ENCODE peak calls at places on chromosomes 13 and 19, in five cellular contexts. One of them, this sample, is unnamed.

GRCh38 chr19:48609571-48610108 is 3.1 kb downstream of the SPACA4 start:
- DNase-seq in fibroblast of lung: no peak
- DNase-seq in MV-4-11: no peak
- DNase-seq in Kasumi-1: no peak
- DNase-seq in activated naive CD8-positive, alpha-beta T cell treated with anti-CD3 and anti-CD28 coated beads for 36 hours: no peak
- DNase-seq in this sample: no peak

GRCh38 chr19:55467236-55468053 is 2.9 kb upstream of the C19orf85 start:
- DNase-seq in fibroblast of lung: peak
- DNase-seq in MV-4-11: peak
- DNase-seq in Kasumi-1: peak
- DNase-seq in activated naive CD8-positive, alpha-beta T cell treated with anti-CD3 and anti-CD28 coated beads for 36 hours: peak
- DNase-seq in this sample: peak

GRCh38 chr19:12838182-12838890 is at the start of gene MAST1:
- DNase-seq in fibroblast of lung: no peak
- DNase-seq in MV-4-11: peak
- DNase-seq in Kasumi-1: peak
- DNase-seq in activated naive CD8-positive, alpha-beta T cell treated with anti-CD3 and anti-CD28 coated beads for 36 hours: peak
- DNase-seq in this sample: peak

GRCh38 chr13:37175996-37176395 is 70.5 kb upstream of the CSNK1A1L start:
- DNase-seq in fibroblast of lung: peak
- DNase-seq in MV-4-11: no peak
- DNase-seq in Kasumi-1: no peak
- DNase-seq in activated naive CD8-positive, alpha-beta T cell treated with anti-CD3 and anti-CD28 coated beads for 36 hours: no peak
- DNase-seq in this sample: no peak

GRCh38 chr13:65505941-65506340 is 1724.2 kb downstream of the PCDH9 start:
- DNase-seq in fibroblast of lung: no peak
- DNase-seq in MV-4-11: no peak
- DNase-seq in Kasumi-1: no peak
- DNase-seq in activated naive CD8-positive, alpha-beta T cell treated with anti-CD3 and anti-CD28 coated beads for 36 hours: no peak
- DNase-seq in this sample: no peak

GRCh38 chr13:108060111-108060510 is 155.2 kb downstream of the LIG4 start:
- DNase-seq in fibroblast of lung: no peak
- DNase-seq in MV-4-11: no peak
- DNase-seq in Kasumi-1: no peak
- DNase-seq in activated naive CD8-positive, alpha-beta T cell treated with anti-CD3 and anti-CD28 coated beads for 36 hours: no peak
- DNase-seq in this sample: no peak

GRCh38 chr13:87777395-87777794 is 106.2 kb downstream of the SLITRK5 start:
- DNase-seq in fibroblast of lung: peak
- DNase-seq in MV-4-11: no peak
- DNase-seq in Kasumi-1: no peak
- DNase-seq in activated naive CD8-positive, alpha-beta T cell treated with anti-CD3 and anti-CD28 coated beads for 36 hours: no peak
- DNase-seq in this sample: peak

GRCh38 chr13:23956106-23956505 is 58.8 kb upstream of the C1QTNF9B start:
- DNase-seq in fibroblast of lung: peak
- DNase-seq in MV-4-11: no peak
- DNase-seq in Kasumi-1: no peak
- DNase-seq in activated naive CD8-positive, alpha-beta T cell treated with anti-CD3 and anti-CD28 coated beads for 36 hours: peak
- DNase-seq in this sample: no peak

GRCh38 chr13:106570354-106570822 is 2.5 kb upstream of the ARGLU1 start:
- DNase-seq in fibroblast of lung: peak
- DNase-seq in MV-4-11: no peak
- DNase-seq in Kasumi-1: no peak
- DNase-seq in activated naive CD8-positive, alpha-beta T cell treated with anti-CD3 and anti-CD28 coated beads for 36 hours: no peak
- DNase-seq in this sample: no peak

GRCh38 chr19:39093761-39094160 is 9.6 kb downstream of the ACP7 start:
- DNase-seq in fibroblast of lung: peak
- DNase-seq in MV-4-11: peak
- DNase-seq in Kasumi-1: no peak
- DNase-seq in activated naive CD8-positive, alpha-beta T cell treated with anti-CD3 and anti-CD28 coated beads for 36 hours: no peak
- DNase-seq in this sample: no peak

GRCh38 chr19:34253711-34254551 is 423 bp upstream of the GARRE1 start:
- DNase-seq in fibroblast of lung: peak
- DNase-seq in MV-4-11: peak
- DNase-seq in Kasumi-1: peak
- DNase-seq in activated naive CD8-positive, alpha-beta T cell treated with anti-CD3 and anti-CD28 coated beads for 36 hours: no peak
- DNase-seq in this sample: peak

GRCh38 chr19:39038098-39038497 is 5.7 kb upstream of the FBXO27 start:
- DNase-seq in fibroblast of lung: peak
- DNase-seq in MV-4-11: peak
- DNase-seq in Kasumi-1: no peak
- DNase-seq in activated naive CD8-positive, alpha-beta T cell treated with anti-CD3 and anti-CD28 coated beads for 36 hours: no peak
- DNase-seq in this sample: peak

GRCh38 chr19:1251233-1251502 is 2.8 kb downstream of the MIDN start:
- DNase-seq in fibroblast of lung: peak
- DNase-seq in MV-4-11: no peak
- DNase-seq in Kasumi-1: no peak
- DNase-seq in activated naive CD8-positive, alpha-beta T cell treated with anti-CD3 and anti-CD28 coated beads for 36 hours: no peak
- DNase-seq in this sample: peak